ENCODE peak calls at places on chromosomes 3 and 15, in five cellular contexts. C is IMR-90, M is tibial nerve, U is body of pancreas, H is breast epithelium. W is an unnamed sample.

GRCh38 chr3:172717493-172718088 is 6.7 kb upstream of the NCEH1 start:
- DNase-seq in C (no peak), M (no peak), U (no peak), H (no peak), W (no peak)

GRCh38 chr3:128787256-128788253 is 61.6 kb downstream of the RAB7A start:
- DNase-seq in C (peak), M (no peak), U (peak), H (no peak), W (peak)

GRCh38 chr15:41884458-41884857 is 9.4 kb downstream of the SPTBN5 start:
- DNase-seq in C (no peak), M (no peak), U (no peak), H (no peak), W (no peak)

GRCh38 chr3:164883161-164883560 is 195.1 kb downstream of the SI start:
- DNase-seq in C (no peak), M (no peak), U (no peak), H (no peak), W (no peak)

GRCh38 chr3:4994144-4994730 is 15.0 kb downstream of the BHLHE40 start:
- DNase-seq in C (peak), M (no peak), U (no peak), H (no peak), W (no peak)

GRCh38 chr3:126934149-126934548 is 48.8 kb upstream of the PLXNA1 start:
- DNase-seq in C (peak), M (no peak), U (no peak), H (no peak), W (no peak)

GRCh38 chr3:112338727-112339056 is 5.7 kb downstream of the CD200 start:
- DNase-seq in C (no peak), M (no peak), U (no peak), H (no peak), W (no peak)

GRCh38 chr3:18423401-18424212 is 1.5 kb downstream of the SATB1 start:
- DNase-seq in C (peak), M (peak), U (peak), H (no peak), W (peak)

GRCh38 chr3:177468331-177468730 is 271.0 kb upstream of the TBL1XR1 start:
- DNase-seq in C (peak), M (no peak), U (peak), H (no peak), W (no peak)

GRCh38 chr3:84959470-84960380 is 936 bp downstream of the CADM2 start:
- DNase-seq in C (no peak), M (no peak), U (no peak), H (no peak), W (no peak)

GRCh38 chr3:171101982-171102610 is 75.6 kb upstream of the SLC2A2 start:
- DNase-seq in C (peak), M (no peak), U (no peak), H (no peak), W (no peak)

DNA sequence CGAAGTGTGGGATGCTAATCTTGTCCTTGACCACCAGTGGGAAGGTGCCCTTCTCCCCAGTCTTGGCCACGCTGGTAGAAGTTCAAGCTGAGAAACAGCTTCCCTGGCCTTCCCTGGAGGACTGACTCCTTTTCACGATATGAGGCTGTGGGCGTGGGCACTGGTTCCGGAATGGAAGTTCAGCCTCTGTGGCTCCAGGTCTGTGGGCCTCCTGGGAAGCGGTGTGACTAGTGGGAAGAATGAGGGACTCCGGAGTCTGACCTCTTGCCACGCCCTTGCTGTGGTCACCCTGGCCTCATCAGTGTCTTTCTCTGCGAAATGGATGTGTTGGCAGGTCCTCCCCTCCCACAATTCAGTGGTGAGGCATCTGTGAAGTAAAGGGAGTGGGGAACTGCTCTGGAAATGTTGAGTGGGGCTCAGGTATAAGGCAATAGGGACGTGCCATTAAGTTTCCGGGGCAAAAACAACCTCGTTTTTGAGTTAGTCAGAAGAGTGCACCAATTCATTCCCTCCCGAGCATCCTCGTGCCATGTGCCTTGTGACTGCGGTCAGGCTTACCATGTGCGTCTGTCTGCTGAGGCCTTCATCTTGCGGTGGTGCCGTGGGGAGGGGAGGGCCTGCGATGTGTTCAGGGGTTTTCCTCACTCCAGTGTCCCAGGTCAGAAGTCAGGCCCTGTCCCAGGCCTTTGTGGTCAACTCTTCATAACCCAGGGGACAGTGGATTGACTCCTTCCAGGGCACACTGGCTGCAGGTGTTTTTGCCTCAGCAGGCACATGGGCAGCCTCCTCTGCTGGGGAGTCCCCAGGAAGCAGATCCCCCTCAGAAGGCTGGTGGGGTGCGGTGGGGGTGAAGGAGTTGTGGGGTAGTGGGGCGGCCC is 11.8 kb upstream of the SEC13 start:
- DNase-seq in C (no peak), M (no peak), U (no peak), H (no peak), W (no peak)
- H3K27ac ChIP-seq in C (no peak), M (no peak), U (no peak), H (no peak), W (no peak)

GRCh38 chr15:52785672-52786406 is 4.3 kb downstream of the ONECUT1 start:
- DNase-seq in C (no peak), M (no peak), U (peak), H (no peak), W (no peak)
- TF ChIP-seq POLR2A in C (no peak), M (no peak), U (peak), H (no peak), W (no peak)

GRCh38 chr3:72380193-72380592 is 468.1 kb downstream of the SHQ1 start:
- DNase-seq in C (peak), M (no peak), U (no peak), H (no peak), W (no peak)

GRCh38 chr3:72379500-72380187 is 468.6 kb downstream of the SHQ1 start:
- DNase-seq in C (no peak), M (no peak), U (no peak), H (no peak), W (no peak)

GRCh38 chr3:72378287-72378686 is 470.0 kb downstream of the SHQ1 start:
- DNase-seq in C (no peak), M (no peak), U (no peak), H (no peak), W (no peak)

GRCh38 chr3:72375237-72376154 is 472.7 kb downstream of the SHQ1 start:
- DNase-seq in C (no peak), M (no peak), U (no peak), H (no peak), W (no peak)

DNA sequence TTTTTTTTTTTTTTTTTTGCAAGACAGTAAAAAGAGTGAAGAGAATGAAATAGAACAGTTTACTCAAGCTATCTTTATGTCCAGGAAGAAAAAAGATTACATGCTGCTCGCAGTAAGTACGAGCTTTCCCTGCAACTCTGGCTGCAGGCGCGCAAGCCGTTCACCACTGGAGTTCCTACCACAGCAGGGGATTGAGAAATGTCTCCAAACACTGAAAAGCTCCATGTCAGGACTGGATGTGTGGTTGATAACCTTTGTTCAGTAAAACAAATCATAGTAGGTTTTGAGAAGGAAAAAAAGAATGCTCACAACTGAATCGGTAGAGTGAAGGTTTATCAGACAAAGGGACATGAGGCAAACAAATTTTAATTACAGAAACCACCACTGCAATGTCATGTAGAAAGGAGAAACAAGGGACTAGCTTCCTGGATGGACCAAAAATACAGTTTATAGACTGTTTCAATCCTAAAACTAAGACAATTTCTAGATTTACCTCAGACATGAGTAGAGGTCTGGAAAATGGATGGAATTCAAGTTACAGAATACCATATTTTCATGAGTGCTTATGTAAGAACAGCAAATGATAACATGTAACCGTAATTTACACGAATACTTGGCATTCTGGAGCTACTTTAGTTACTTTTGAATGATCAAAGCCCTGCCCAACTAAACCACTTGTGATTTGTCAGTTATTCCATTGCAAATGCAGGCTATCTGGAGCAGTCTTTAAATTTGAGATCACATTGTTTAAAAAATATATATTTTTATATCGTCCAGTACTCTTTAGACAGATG is 471.1 kb downstream of the SHQ1 start:
- DNase-seq in C (no peak), M (no peak), U (no peak), H (no peak), W (no peak)
- H3K27ac ChIP-seq in C (no peak), M (no peak), U (no peak), H (no peak), W (no peak)

DNA sequence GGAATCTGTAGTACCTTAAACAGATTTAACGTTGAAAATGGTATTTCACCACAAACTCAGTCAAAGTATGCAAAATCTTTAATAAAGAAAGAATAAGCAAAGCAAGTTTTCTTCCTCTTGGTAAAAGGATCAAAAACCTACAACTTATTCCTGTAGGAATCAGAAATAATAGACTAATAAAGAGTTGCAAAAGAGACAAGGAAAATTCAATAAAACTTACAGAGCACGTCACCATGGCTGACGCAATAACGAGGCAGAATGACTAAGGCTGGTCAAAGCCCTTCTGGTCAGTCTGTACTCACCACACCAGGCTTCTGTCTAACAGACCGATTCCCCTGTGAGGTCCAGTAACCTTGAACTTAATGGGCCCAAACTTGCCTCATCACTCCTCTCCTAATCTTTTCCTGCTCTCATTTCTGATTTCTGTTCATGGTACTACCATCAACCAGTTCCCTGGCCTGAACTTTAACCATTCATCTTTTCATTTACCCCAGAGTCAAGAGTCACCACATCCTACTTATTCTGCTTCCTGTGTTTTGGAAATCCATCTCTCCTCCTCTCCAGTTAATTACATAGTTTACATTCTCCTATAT is 5.0 kb downstream of the MASP1 start:
- DNase-seq in C (peak), M (no peak), U (no peak), H (no peak), W (no peak)
- TF ChIP-seq POLR2A in C (no peak), M (no peak), U (no peak), H (no peak), W (no peak)

GRCh38 chr3:11386413-11387155 is 114.4 kb downstream of the ATG7 start:
- DNase-seq in C (no peak), M (no peak), U (no peak), H (no peak), W (no peak)

GRCh38 chr3:11384074-11384473 is 111.9 kb downstream of the ATG7 start:
- DNase-seq in C (no peak), M (no peak), U (no peak), H (no peak), W (no peak)

GRCh38 chr3:11382146-11382545 is 109.9 kb downstream of the ATG7 start:
- DNase-seq in C (no peak), M (no peak), U (no peak), H (no peak), W (no peak)

GRCh38 chr3:11385329-11385728 is 113.1 kb downstream of the ATG7 start:
- DNase-seq in C (peak), M (no peak), U (no peak), H (no peak), W (no peak)

GRCh38 chr3:11385908-11386307 is 113.7 kb downstream of the ATG7 start:
- DNase-seq in C (peak), M (no peak), U (peak), H (no peak), W (no peak)
- H3K27ac ChIP-seq in C (no peak), M (no peak), U (peak), H (peak), W (peak)

GRCh38 chr15:39581501-39582285 is 814 bp downstream of the THBS1 start:
- DNase-seq in C (peak), M (peak), U (peak), H (peak), W (peak)

GRCh38 chr15:39580117-39580629 is 706 bp upstream of the THBS1 start:
- DNase-seq in C (peak), M (peak), U (peak), H (peak), W (peak)

GRCh38 chr15:39579487-39580116 is 1.3 kb upstream of the THBS1 start:
- DNase-seq in C (peak), M (peak), U (peak), H (peak), W (peak)

GRCh38 chr15:39582286-39582976 is 1.6 kb downstream of the THBS1 start:
- DNase-seq in C (peak), M (no peak), U (no peak), H (no peak), W (peak)

DNA sequence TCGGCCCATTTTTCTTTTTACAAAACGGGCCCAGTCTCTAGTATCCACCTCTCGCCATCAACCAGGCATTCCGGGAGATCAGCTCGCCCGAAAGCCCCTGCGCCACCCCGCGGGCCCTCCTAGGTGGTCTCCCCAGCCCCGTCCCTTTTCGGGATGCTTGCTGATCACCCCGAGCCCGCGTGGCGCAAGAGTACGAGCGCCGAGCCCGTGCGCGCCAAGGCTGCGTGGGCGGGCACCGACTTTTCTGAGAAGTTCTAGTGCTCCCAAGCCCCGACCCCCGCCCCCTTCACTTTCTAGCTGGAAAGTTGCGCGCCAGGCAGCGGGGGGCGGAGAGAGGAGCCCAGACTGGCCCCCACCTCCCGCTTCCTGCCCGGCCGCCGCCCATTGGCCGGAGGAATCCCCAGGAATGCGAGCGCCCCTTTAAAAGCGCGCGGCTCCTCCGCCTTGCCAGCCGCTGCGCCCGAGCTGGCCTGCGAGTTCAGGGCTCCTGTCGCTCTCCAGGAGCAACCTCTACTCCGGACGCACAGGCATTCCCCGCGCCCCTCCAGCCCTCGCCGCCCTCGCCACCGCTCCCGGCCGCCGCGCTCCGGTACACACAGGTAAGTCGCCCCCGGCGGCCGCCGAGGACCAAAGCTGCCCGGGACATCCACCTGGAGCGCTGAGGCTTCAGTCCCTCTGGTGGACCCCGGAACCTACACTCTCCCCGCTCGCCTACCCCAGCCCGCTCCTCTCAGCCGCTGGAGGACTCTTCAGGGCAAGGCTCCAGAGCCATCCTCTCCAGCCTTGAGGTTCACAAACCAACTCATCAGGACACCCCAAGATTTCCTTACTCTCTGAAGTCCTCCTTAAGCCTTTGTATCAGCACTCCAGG is at the start of gene THBS1:
- DNase-seq in C (peak), M (peak), U (peak), H (peak), W (peak)
- TF ChIP-seq POLR2A in C (peak), M (peak), U (peak), H (peak), W (peak)

GRCh38 chr3:64766463-64766862 is 78.7 kb upstream of the ADAMTS9 start:
- DNase-seq in C (no peak), M (no peak), U (no peak), H (no peak), W (no peak)
- H3K27ac ChIP-seq in C (no peak), M (no peak), U (no peak), H (no peak), W (no peak)

GRCh38 chr15:83110361-83110760 is 2.9 kb downstream of the TM6SF1 start:
- DNase-seq in C (peak), M (no peak), U (no peak), H (no peak), W (no peak)
- TF ChIP-seq POLR2A in C (no peak), M (no peak), U (no peak), H (no peak), W (no peak)